ENCODE peak calls at places on chromosomes 13 and 19, in six cellular contexts. R is CD8-positive, alpha-beta T cell; F is right lobe of liver; C is psoas muscle; A is HepG2; N is left ventricle myocardium inferior. G is an unnamed sample. For H3K27me3, the result is how much of the 10 kb centered on the place peaks cover.

GRCh38 chr13:25901460-25902376 is 150.1 kb downstream of the SHISA2 start:
- DNase-seq in C (no peak), F (no peak), N (no peak), R (no peak), A (peak), G (no peak)

GRCh38 chr13:46480131-46480530 is 72.8 kb upstream of the LRCH1 start:
- DNase-seq in R (no peak), N (no peak), A (no peak), C (no peak), F (no peak), G (no peak)

GRCh38 chr13:112438515-112438914 is 62.4 kb downstream of the SPACA7 start:
- DNase-seq in R (no peak), C (no peak), F (no peak), A (no peak), N (no peak), G (no peak)

GRCh38 chr13:23618341-23618740 is 48.1 kb downstream of the TNFRSF19 start:
- DNase-seq in C (no peak), A (no peak), F (no peak), N (no peak), R (no peak), G (no peak)

GRCh38 chr19:30664358-30665058 is 292.3 kb downstream of the ZNF536 start:
- DNase-seq in F (peak), A (peak), C (no peak), R (no peak), N (peak), G (peak)

GRCh38 chr13:39496487-39496998 is 106.5 kb downstream of the LHFPL6 start:
- DNase-seq in R (no peak), N (no peak), C (no peak), A (no peak), F (no peak), G (no peak)

GRCh38 chr19:6423499-6424189 is 967 bp downstream of the KHSRP start:
- DNase-seq in F (no peak), A (peak), R (no peak), N (no peak), C (no peak), G (peak)

GRCh38 chr13:27053902-27054595 is 117.6 kb downstream of the USP12 start:
- DNase-seq in R (no peak), C (no peak), A (no peak), F (no peak), N (no peak), G (no peak)

GRCh38 chr19:18149596-18149975 is 3.4 kb upstream of the PIK3R2 start:
- DNase-seq in N (no peak), A (no peak), F (no peak), C (no peak), R (no peak), G (no peak)

GRCh38 chr19:10766681-10767201 is 48.9 kb downstream of the DNM2 start:
- DNase-seq in F (no peak), C (no peak), R (no peak), A (no peak), N (peak), G (peak)

GRCh38 chr19:35744688-35745327 is 410 bp downstream of the U2AF1L4 start:
- DNase-seq in F (peak), N (peak), A (peak), C (peak), R (peak), G (peak)

GRCh38 chr13:44347301-44347700 is 26.3 kb upstream of the SERP2 start:
- DNase-seq in N (no peak), C (no peak), F (no peak), R (no peak), A (no peak), G (no peak)

GRCh38 chr19:29680447-29680846 is 15.2 kb downstream of the PLEKHF1 start:
- DNase-seq in C (peak), R (peak), A (no peak), N (peak), F (no peak), G (no peak)

GRCh38 chr19:4456566-4456842 is 1.1 kb downstream of the UBXN6 start:
- DNase-seq in F (no peak), R (no peak), A (no peak), C (peak), N (no peak), G (peak)

GRCh38 chr19:16420781-16421386 is 50.9 kb downstream of the EPS15L1 start:
- DNase-seq in F (no peak), C (no peak), A (no peak), R (no peak), N (peak), G (no peak)

GRCh38 chr19:19444694-19445155 is 39.2 kb downstream of the GATAD2A start:
- DNase-seq in A (no peak), F (no peak), N (no peak), C (no peak), R (no peak), G (no peak)

GRCh38 chr13:50082426-50083283 is 67.4 kb downstream of the KCNRG start:
- DNase-seq in R (peak), A (peak), C (peak), F (peak), N (peak), G (peak)

GRCh38 chr19:34838753-34839431 is 65.9 kb upstream of the ZNF599 start:
- DNase-seq in C (no peak), F (peak), R (no peak), N (no peak), A (peak), G (no peak)

GRCh38 chr19:16435238-16435911 is 36.4 kb downstream of the EPS15L1 start:
- DNase-seq in R (no peak), N (peak), F (no peak), A (no peak), C (peak), G (no peak)

GRCh38 chr13:36549771-36550170 is 117.5 kb downstream of the CCNA1 start:
- DNase-seq in C (no peak), F (no peak), A (no peak), R (no peak), N (no peak), G (peak)

GRCh38 chr19:40610396-40611064 is 9.4 kb downstream of the LTBP4 start:
- DNase-seq in A (no peak), N (peak), F (peak), R (peak), C (peak), G (peak)

GRCh38 chr13:107851670-107852460 is 363.5 kb downstream of the LIG4 start:
- DNase-seq in F (no peak), A (no peak), C (no peak), R (no peak), N (no peak), G (no peak)

GRCh38 chr19:16594681-16595091 is 22.5 kb upstream of the SLC35E1 start:
- DNase-seq in N (no peak), R (no peak), C (no peak), F (no peak), A (no peak), G (no peak)

GRCh38 chr19:1747285-1748114 is 5.8 kb upstream of the ONECUT3 start:
- DNase-seq in A (peak), C (no peak), R (peak), N (no peak), F (no peak), G (no peak)

GRCh38 chr13:75101997-75102720 is 379.8 kb downstream of the TBC1D4 start:
- DNase-seq in R (no peak), N (no peak), F (no peak), C (no peak), A (no peak), G (peak)

GRCh38 chr19:30919737-30920136 is 429.5 kb downstream of the TSHZ3 start:
- DNase-seq in A (no peak), C (no peak), N (no peak), R (no peak), F (no peak), G (no peak)

GRCh38 chr13:59345316-59345715 is 818.4 kb downstream of the DIAPH3 start:
- DNase-seq in F (no peak), A (no peak), N (peak), C (no peak), R (no peak), G (peak)

GRCh38 chr13:59343993-59344780 is 819.5 kb downstream of the DIAPH3 start:
- DNase-seq in F (no peak), A (no peak), N (no peak), C (no peak), R (no peak), G (peak)

GRCh38 chr13:59343132-59343531 is 820.6 kb downstream of the DIAPH3 start:
- DNase-seq in C (no peak), R (no peak), F (no peak), A (no peak), N (no peak), G (no peak)

GRCh38 chr13:59342396-59342795 is 821.3 kb downstream of the DIAPH3 start:
- DNase-seq in F (no peak), A (no peak), R (no peak), C (no peak), N (no peak), G (no peak)

DNA sequence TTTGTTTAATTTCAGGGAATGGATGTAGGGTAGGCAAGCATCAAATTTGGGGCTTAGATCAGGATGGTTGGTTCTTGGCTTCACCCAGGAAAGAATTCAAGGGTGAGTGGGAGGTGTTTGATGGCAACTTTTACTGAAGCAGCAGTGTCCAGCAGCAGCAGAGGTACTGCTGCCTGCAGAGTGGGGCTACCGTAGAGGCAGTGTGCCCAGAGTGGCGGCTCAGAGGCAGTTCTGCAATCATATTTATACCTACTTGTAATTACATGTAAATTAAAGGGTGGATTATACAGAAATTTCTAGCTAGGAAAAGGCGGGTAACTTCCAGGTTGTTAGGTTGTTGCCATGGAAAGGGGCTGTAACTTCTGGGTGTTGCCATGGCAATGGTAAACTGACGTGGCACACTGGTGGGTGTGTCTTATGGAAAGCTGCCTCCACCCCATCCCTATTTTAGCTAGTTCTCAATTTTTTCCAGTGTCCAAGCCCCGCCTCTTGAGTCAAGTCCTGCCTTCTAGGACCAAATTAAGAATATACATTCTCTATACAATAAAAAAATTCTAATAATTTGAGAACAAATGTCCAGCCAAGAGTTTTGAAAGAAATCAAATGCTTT is 816.8 kb downstream of the DIAPH3 start:
- DNase-seq in C (no peak), A (no peak), N (no peak), F (no peak), R (no peak), G (no peak)
- H3K27me3 ChIP-seq in C (under half), A (under half), N (under half), F (under half), R (under half), G (under half)

DNA sequence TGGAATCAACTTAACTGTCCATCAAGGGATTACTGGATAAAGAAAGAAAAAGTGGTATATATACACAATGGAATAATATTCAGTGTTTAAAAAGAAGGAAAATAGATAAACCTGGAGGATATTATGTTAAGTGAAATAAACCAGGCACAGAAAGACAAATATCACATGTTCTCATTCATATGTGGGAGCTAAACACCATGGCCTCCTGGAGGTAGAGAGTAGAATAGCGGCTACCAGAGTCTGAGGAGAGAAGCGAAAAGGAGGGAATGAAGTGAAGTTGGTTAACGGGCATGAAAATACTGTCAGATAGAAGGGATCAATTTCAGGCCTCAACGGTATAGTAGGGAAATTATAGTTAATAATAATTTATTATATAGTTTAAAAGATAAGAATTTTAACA is 147.5 kb upstream of the OBI1 start:
- DNase-seq in C (no peak), F (no peak), N (no peak), A (peak), R (no peak), G (no peak)
- TF ChIP-seq CTCF in C (no peak), F (no peak), N (peak), A (peak), R (peak), G (peak)

DNA sequence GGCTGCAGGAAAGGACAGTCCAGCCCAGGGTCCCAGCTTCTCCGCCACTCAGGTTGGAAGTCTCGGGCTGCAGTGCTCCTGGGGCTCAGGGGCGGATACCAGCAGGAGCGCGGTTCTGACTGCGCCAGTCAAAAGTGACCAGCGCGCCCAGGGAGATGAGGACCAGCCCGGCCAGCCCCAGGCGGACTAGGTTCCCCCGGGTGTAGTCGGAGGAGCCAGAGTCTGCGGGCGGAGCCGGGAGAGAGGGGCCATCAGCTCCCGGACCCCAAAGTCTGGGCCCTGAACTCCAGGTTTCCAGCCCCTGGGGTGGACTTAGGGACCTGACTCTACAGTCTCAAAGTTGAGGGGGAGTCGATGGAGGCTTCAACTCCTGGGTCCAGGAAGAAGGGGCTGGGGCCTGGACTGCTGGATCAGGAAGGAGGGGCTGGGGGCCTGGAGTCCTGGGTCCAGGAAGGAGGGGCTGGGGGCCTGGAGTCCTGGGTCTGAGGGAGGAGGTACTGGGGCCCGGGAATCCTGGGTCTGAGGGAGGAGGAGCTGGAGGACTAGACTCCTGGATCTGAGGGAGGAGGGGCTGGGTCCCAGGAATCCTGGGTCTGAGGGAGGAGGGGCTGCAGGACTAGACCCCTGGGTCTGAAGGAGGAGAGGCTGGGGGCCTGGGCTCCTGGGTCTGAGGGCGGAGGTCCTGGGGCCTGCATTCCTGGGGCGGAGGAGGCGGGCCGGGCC is 5.3 kb downstream of the OSCAR start:
- DNase-seq in C (no peak), F (no peak), R (no peak), A (no peak), N (no peak), G (no peak)
- H3K4me3 ChIP-seq in C (peak), F (peak), R (peak), A (peak), N (peak), G (no peak)

GRCh38 chr19:558770-559439 is 13.5 kb upstream of the BSG start:
- DNase-seq in N (no peak), A (peak), F (no peak), C (no peak), R (no peak), G (no peak)
- H3K27me3 ChIP-seq in N (under half), A (under half), F (under half), C (under half), R (under half), G (under half)

GRCh38 chr13:37636701-37637100 is 38.1 kb upstream of the POSTN start:
- DNase-seq in F (no peak), C (no peak), A (no peak), N (no peak), R (no peak), G (no peak)

GRCh38 chr13:37642201-37642600 is 43.6 kb upstream of the POSTN start:
- DNase-seq in A (no peak), R (no peak), F (no peak), N (no peak), C (no peak), G (no peak)

GRCh38 chr13:37645181-37645580 is 46.6 kb upstream of the POSTN start:
- DNase-seq in A (no peak), C (no peak), N (no peak), R (no peak), F (no peak), G (no peak)

DNA sequence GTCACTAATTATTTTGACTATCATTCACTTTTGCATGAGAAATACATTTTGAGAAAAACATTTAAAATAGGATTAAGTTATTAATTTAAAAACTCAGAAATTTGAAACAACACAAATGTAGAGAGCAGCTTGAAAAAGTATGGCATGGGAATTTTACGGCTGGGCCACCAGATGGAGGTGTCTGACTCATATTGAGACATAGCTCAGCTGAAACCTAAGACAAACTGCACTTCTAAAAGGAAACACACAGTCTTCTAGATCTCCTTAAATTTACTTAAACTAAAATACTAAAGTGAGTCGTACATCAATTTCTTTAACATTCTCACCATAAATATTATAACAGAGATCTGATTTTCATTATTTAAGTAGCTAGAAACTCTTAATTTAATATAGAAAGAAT is 41.9 kb upstream of the POSTN start:
- DNase-seq in F (no peak), N (no peak), C (no peak), A (no peak), R (no peak), G (no peak)
- TF ChIP-seq CTCF in F (peak), N (peak), C (peak), A (peak), R (no peak), G (peak)

GRCh38 chr13:96029002-96029401 is 24.2 kb downstream of the UGGT2 start:
- DNase-seq in R (no peak), A (no peak), C (no peak), N (no peak), F (no peak), G (no peak)
- H3K4me3 ChIP-seq in R (no peak), A (no peak), C (no peak), N (no peak), F (no peak), G (no peak)

DNA sequence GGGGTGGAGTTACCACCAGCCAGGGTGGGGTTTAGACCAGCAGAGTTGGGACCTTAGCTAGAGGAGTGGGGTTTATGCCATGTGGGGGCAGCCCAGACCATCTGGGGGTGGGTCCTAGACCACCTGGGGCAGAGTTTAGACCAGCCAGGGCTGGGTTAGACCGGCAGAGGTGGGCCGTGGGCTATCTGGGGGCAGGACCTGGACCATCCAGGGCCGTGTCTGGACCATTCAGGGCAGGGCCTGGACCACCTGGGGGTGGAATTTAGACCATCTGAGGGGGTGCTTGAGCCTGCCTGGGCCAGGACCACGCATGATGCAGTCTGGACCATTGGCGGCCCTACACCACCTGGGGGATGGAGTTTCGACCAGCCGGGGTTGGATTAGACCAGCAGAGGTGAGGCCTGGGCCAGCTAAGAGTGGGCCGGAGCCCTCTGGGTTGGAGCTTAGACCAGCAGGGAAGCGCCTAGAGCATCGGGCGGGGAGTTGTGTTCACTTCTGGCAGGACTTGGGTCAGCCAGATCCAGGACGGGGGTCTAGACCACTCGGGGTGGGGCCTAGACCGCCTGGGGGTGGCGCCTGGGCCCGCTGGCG is 9.9 kb upstream of the CACNG6 start:
- DNase-seq in F (no peak), N (no peak), A (no peak), R (no peak), C (no peak), G (no peak)
- H3K27me3 ChIP-seq in F (under half), N (half or more), A (under half), R (under half), C (under half), G (under half)

GRCh38 chr13:43085545-43085944 is 62.2 kb downstream of the DNAJC15 start:
- DNase-seq in F (no peak), C (no peak), R (no peak), A (no peak), N (no peak), G (no peak)
- TF ChIP-seq CTCF in F (peak), C (peak), R (peak), A (no peak), N (peak), G (peak)

GRCh38 chr19:8459520-8460260 is 14.9 kb downstream of the HNRNPM start:
- DNase-seq in F (no peak), A (peak), R (no peak), N (no peak), C (no peak), G (no peak)
- H3K4me3 ChIP-seq in F (no peak), A (no peak), R (no peak), N (peak), C (peak), G (no peak)

G was measured in BE2C.